ENCODE peak calls at places on chromosomes 6 and 20, in seven cellular contexts. One of them, this sample, is unnamed.

GRCh38 chr6:3072798-3073197 is 4.5 kb downstream of the RIPK1 start:
- DNase-seq in foreskin fibroblast: no peak
- DNase-seq in tibial artery: no peak
- DNase-seq in adrenal gland: no peak
- DNase-seq in D341Med: no peak
- DNase-seq in GM06990: no peak
- DNase-seq in GM12865: no peak
- DNase-seq in this sample: no peak

GRCh38 chr6:128111096-128111495 is 210.2 kb upstream of the THEMIS start:
- DNase-seq in foreskin fibroblast: no peak
- DNase-seq in D341Med: no peak
- DNase-seq in GM12865: no peak
- DNase-seq in tibial artery: no peak
- DNase-seq in GM06990: no peak
- DNase-seq in adrenal gland: no peak
- DNase-seq in this sample: no peak

GRCh38 chr6:30159988-30160387 is 1.0 kb downstream of the TRIM10 start:
- DNase-seq in foreskin fibroblast: no peak
- DNase-seq in GM06990: no peak
- DNase-seq in GM12865: no peak
- DNase-seq in tibial artery: no peak
- DNase-seq in adrenal gland: no peak
- DNase-seq in D341Med: no peak
- DNase-seq in this sample: no peak

GRCh38 chr6:149566372-149567193 is at the start of gene GINM1:
- DNase-seq in tibial artery: peak
- DNase-seq in GM06990: peak
- DNase-seq in foreskin fibroblast: peak
- DNase-seq in GM12865: peak
- DNase-seq in adrenal gland: peak
- DNase-seq in D341Med: peak
- DNase-seq in this sample: no peak

GRCh38 chr6:161548713-161549112 is 274.9 kb upstream of the AGPAT4 start:
- DNase-seq in GM06990: no peak
- DNase-seq in tibial artery: no peak
- DNase-seq in D341Med: no peak
- DNase-seq in adrenal gland: no peak
- DNase-seq in GM12865: no peak
- DNase-seq in foreskin fibroblast: no peak
- DNase-seq in this sample: no peak

GRCh38 chr6:34001706-34002645 is 143.9 kb downstream of the GRM4 start:
- DNase-seq in tibial artery: no peak
- DNase-seq in adrenal gland: no peak
- DNase-seq in GM12865: no peak
- DNase-seq in D341Med: no peak
- DNase-seq in foreskin fibroblast: no peak
- DNase-seq in GM06990: no peak
- DNase-seq in this sample: no peak

GRCh38 chr6:12149944-12150510 is 137.9 kb downstream of the HIVEP1 start:
- DNase-seq in GM06990: no peak
- DNase-seq in foreskin fibroblast: no peak
- DNase-seq in D341Med: no peak
- DNase-seq in adrenal gland: no peak
- DNase-seq in tibial artery: no peak
- DNase-seq in GM12865: no peak
- DNase-seq in this sample: no peak

GRCh38 chr6:21588812-21589811 is 4.4 kb upstream of the SOX4 start:
- DNase-seq in adrenal gland: peak
- DNase-seq in tibial artery: peak
- DNase-seq in D341Med: peak
- DNase-seq in GM12865: peak
- DNase-seq in GM06990: peak
- DNase-seq in foreskin fibroblast: peak
- DNase-seq in this sample: peak

GRCh38 chr6:1509241-1509640 is 100.5 kb upstream of the FOXC1 start:
- DNase-seq in GM12865: no peak
- DNase-seq in GM06990: no peak
- DNase-seq in adrenal gland: no peak
- DNase-seq in tibial artery: no peak
- DNase-seq in foreskin fibroblast: no peak
- DNase-seq in D341Med: no peak
- DNase-seq in this sample: no peak

GRCh38 chr6:159125977-159126376 is 43.2 kb upstream of the FNDC1 start:
- DNase-seq in adrenal gland: peak
- DNase-seq in D341Med: no peak
- DNase-seq in foreskin fibroblast: no peak
- DNase-seq in GM12865: no peak
- DNase-seq in GM06990: no peak
- DNase-seq in tibial artery: no peak
- DNase-seq in this sample: no peak

GRCh38 chr20:35344354-35344837 is 52.2 kb upstream of the FAM83C start:
- DNase-seq in D341Med: no peak
- DNase-seq in GM06990: no peak
- DNase-seq in adrenal gland: peak
- DNase-seq in foreskin fibroblast: peak
- DNase-seq in GM12865: no peak
- DNase-seq in tibial artery: no peak
- DNase-seq in this sample: peak

GRCh38 chr6:115838763-115839401 is 221.8 kb downstream of the FRK start:
- DNase-seq in foreskin fibroblast: peak
- DNase-seq in adrenal gland: peak
- DNase-seq in GM06990: no peak
- DNase-seq in GM12865: peak
- DNase-seq in D341Med: peak
- DNase-seq in tibial artery: no peak
- DNase-seq in this sample: peak

GRCh38 chr6:148239777-148240462 is 102.7 kb upstream of the SASH1 start:
- DNase-seq in D341Med: no peak
- DNase-seq in adrenal gland: no peak
- DNase-seq in foreskin fibroblast: peak
- DNase-seq in GM06990: no peak
- DNase-seq in GM12865: no peak
- DNase-seq in tibial artery: no peak
- DNase-seq in this sample: no peak

GRCh38 chr6:148874698-148875293 is 128.0 kb downstream of the UST start:
- DNase-seq in GM12865: no peak
- DNase-seq in foreskin fibroblast: no peak
- DNase-seq in adrenal gland: no peak
- DNase-seq in GM06990: no peak
- DNase-seq in tibial artery: no peak
- DNase-seq in D341Med: no peak
- DNase-seq in this sample: no peak

GRCh38 chr20:19726126-19726525 is 31.9 kb upstream of the RIN2 start:
- DNase-seq in GM12865: no peak
- DNase-seq in foreskin fibroblast: peak
- DNase-seq in tibial artery: no peak
- DNase-seq in D341Med: no peak
- DNase-seq in GM06990: no peak
- DNase-seq in adrenal gland: no peak
- DNase-seq in this sample: no peak

GRCh38 chr6:22884441-22884840 is 315.1 kb downstream of the HDGFL1 start:
- DNase-seq in GM06990: no peak
- DNase-seq in foreskin fibroblast: no peak
- DNase-seq in adrenal gland: no peak
- DNase-seq in tibial artery: no peak
- DNase-seq in D341Med: no peak
- DNase-seq in GM12865: no peak
- DNase-seq in this sample: no peak

GRCh38 chr6:5584072-5584471 is 322.8 kb downstream of the FARS2 start:
- DNase-seq in D341Med: no peak
- DNase-seq in foreskin fibroblast: peak
- DNase-seq in GM06990: no peak
- DNase-seq in adrenal gland: no peak
- DNase-seq in GM12865: no peak
- DNase-seq in tibial artery: no peak
- DNase-seq in this sample: no peak

GRCh38 chr6:34324738-34325444 is 67.6 kb downstream of the NUDT3 start:
- DNase-seq in GM12865: no peak
- DNase-seq in foreskin fibroblast: peak
- DNase-seq in tibial artery: peak
- DNase-seq in GM06990: no peak
- DNase-seq in D341Med: no peak
- DNase-seq in adrenal gland: peak
- DNase-seq in this sample: peak

GRCh38 chr6:106560966-106561740 is 68.1 kb downstream of the RTN4IP1 start:
- DNase-seq in tibial artery: no peak
- DNase-seq in adrenal gland: no peak
- DNase-seq in GM12865: no peak
- DNase-seq in D341Med: no peak
- DNase-seq in foreskin fibroblast: peak
- DNase-seq in GM06990: no peak
- DNase-seq in this sample: no peak